ENCODE peak calls at places on chromosome 18, in four cellular contexts. F, H, N and C are unnamed samples.

GRCh38 chr18:8426401-8426800 is 182.8 kb upstream of the RAB12 start:
- DNase-seq in F (no peak), H (no peak), N (no peak), C (no peak)

GRCh38 chr18:11502368-11502767 is 107.0 kb upstream of the SLC35G4 start:
- DNase-seq in F (no peak), H (no peak), N (no peak), C (no peak)

GRCh38 chr18:74652392-74652988 is 54.8 kb downstream of the ZNF407 start:
- DNase-seq in F (peak; percentile 67), H (no peak), N (no peak), C (peak; percentile 33)

GRCh38 chr18:11909597-11910026 is 1.5 kb upstream of the MPPE1 start:
- DNase-seq in F (peak; percentile 49), H (no peak), N (no peak), C (no peak)

GRCh38 chr18:12409466-12409865 is 1.7 kb downstream of the PRELID3A start:
- DNase-seq in F (no peak), H (no peak), N (no peak), C (no peak)

GRCh38 chr18:22230403-22231042 is 61.1 kb downstream of the GATA6 start:
- DNase-seq in F (peak; percentile 72), H (peak; percentile 5), N (no peak), C (no peak)

GRCh38 chr18:63730788-63731187 is 28.0 kb downstream of the SERPINB11 start:
- DNase-seq in F (peak; percentile 28), H (no peak), N (no peak), C (no peak)

GRCh38 chr18:9824474-9824832 is 61.3 kb upstream of the TXNDC2 start:
- DNase-seq in F (peak; percentile 87), H (no peak), N (no peak), C (no peak)

GRCh38 chr18:13159579-13159978 is 59.0 kb upstream of the LDLRAD4 start:
- DNase-seq in F (peak; percentile 81), H (peak; percentile 38), N (no peak), C (peak; percentile 43)

GRCh38 chr18:68438983-68439382 is 275.9 kb downstream of the TMX3 start:
- DNase-seq in F (peak; percentile 58), H (no peak), N (no peak), C (no peak)

GRCh38 chr18:76464281-76465259 is 30.5 kb downstream of the ZNF516 start:
- DNase-seq in F (no peak), H (no peak), N (no peak), C (no peak)

GRCh38 chr18:22032392-22032961 is 136.9 kb upstream of the GATA6 start:
- DNase-seq in F (peak; percentile 68), H (peak; percentile 65), N (no peak), C (peak; percentile 88)

GRCh38 chr18:3665780-3666525 is 216.0 kb downstream of the TGIF1 start:
- DNase-seq in F (peak; percentile 94), H (peak; percentile 67), N (peak; percentile 60), C (peak; percentile 87)

GRCh38 chr18:35127201-35127600 is 86.0 kb downstream of the MAPRE2 start:
- DNase-seq in F (peak; percentile 18), H (no peak), N (no peak), C (no peak)

GRCh38 chr18:74381621-74382350 is 66.1 kb downstream of the C18orf63 start:
- DNase-seq in F (no peak), H (no peak), N (no peak), C (no peak)

GRCh38 chr18:35022430-35023001 is 18.7 kb upstream of the MAPRE2 start:
- DNase-seq in F (no peak), H (no peak), N (no peak), C (no peak)

GRCh38 chr18:48827321-48828200 is 123.2 kb downstream of the SMAD7 start:
- DNase-seq in F (peak; percentile 70), H (no peak), N (peak; percentile 16), C (no peak)

GRCh38 chr18:70781860-70782453 is 493.1 kb downstream of the SOCS6 start:
- DNase-seq in F (peak; percentile 65), H (peak; percentile 6), N (peak; percentile 32), C (peak; percentile 22)

GRCh38 chr18:2881490-2882195 is 34.8 kb downstream of the EMILIN2 start:
- DNase-seq in F (peak; percentile 93), H (no peak), N (no peak), C (no peak)